ENCODE peak calls at places on chromosomes 4 and X, in ten cellular contexts. T is T-cell; N is stimulated activated naive CD8-positive, alpha-beta T cell treated with anti-CD3 and anti-CD28 coated beads, Interleukin-15, Interleukin-2, amounts not matched to agents 100 U/mL and 50 U/mL, for 24 hours; K is kidney tubule cell; U is lower lobe of right lung; H is GM12891; Z is OCI-LY7; L is CD4-positive, CD25-positive, alpha-beta regulatory T cell; C is NCI-H82; I is A172. R is an unnamed sample.
A peak's percentile ranks its signal among the peaks of the same experiment; 100 is the strongest.

GRCh38 chr4:13325744-13326143 is 158.4 kb downstream of the RAB28 start:
- DNase-seq in I (no peak), H (no peak), C (no peak), Z (no peak), L (no peak), U (no peak), K (no peak), T (no peak), N (no peak), R (no peak)

GRCh38 chrX:11890843-11891514 is 132.9 kb downstream of the MSL3 start:
- DNase-seq in L (no peak), H (no peak), U (peak; percentile 57), C (no peak), I (no peak), N (no peak), K (no peak), T (no peak), Z (no peak), R (peak; percentile 20)

GRCh38 chrX:71618303-71618721 is at the start of gene CXCR3:
- DNase-seq in K (peak; percentile 21), H (peak; percentile 39), T (peak; percentile 46), I (no peak), N (peak; percentile 79), C (no peak), U (peak; percentile 54), Z (peak; percentile 59), L (peak; percentile 73), R (peak; percentile 52)

GRCh38 chr4:1380368-1381151 is 25.7 kb downstream of the NKX1-1 start:
- DNase-seq in C (no peak), K (no peak), N (no peak), L (no peak), T (no peak), I (no peak), U (peak; percentile 39), Z (no peak), H (no peak), R (no peak)

GRCh38 chrX:107940095-107940494 is 42.1 kb downstream of the TEX13B start:
- DNase-seq in L (no peak), N (no peak), C (no peak), H (no peak), Z (no peak), I (no peak), T (no peak), U (no peak), K (no peak), R (no peak)

GRCh38 chr4:186144596-186145569 is 40.4 kb downstream of the FAM149A start:
- DNase-seq in C (peak; percentile 57), U (peak; percentile 61), L (no peak), T (no peak), I (peak; percentile 11), H (peak; percentile 34), N (peak; percentile 25), Z (no peak), K (peak; percentile 72), R (peak; percentile 55)

GRCh38 chr4:17869327-17869726 is 58.5 kb downstream of the NCAPG start:
- DNase-seq in H (no peak), I (no peak), K (no peak), L (no peak), T (no peak), C (no peak), Z (no peak), U (no peak), N (no peak), R (no peak)

GRCh38 chr4:151801547-151802516 is 41.0 kb upstream of the GATB start:
- DNase-seq in L (peak; percentile 60), Z (peak; percentile 56), U (peak; percentile 48), T (peak; percentile 63), H (peak; percentile 30), N (peak; percentile 76), C (peak; percentile 74), K (peak; percentile 50), I (peak; percentile 60), R (peak; percentile 31)

GRCh38 chrX:52923781-52924241 is 26.7 kb downstream of the FAM156B start:
- DNase-seq in T (no peak), C (no peak), L (no peak), N (no peak), K (peak; percentile 54), U (peak; percentile 53), H (no peak), Z (peak; percentile 70), I (peak; percentile 68), R (peak; percentile 24)

GRCh38 chr4:158094413-158095110 is 78.3 kb downstream of the GASK1B start:
- DNase-seq in U (no peak), C (no peak), H (no peak), L (no peak), N (no peak), K (peak; percentile 97), I (peak; percentile 98), Z (no peak), T (no peak), R (no peak)

GRCh38 chr4:41359069-41359769 is 102.5 kb downstream of the UCHL1 start:
- DNase-seq in C (peak; percentile 30), Z (no peak), T (no peak), H (no peak), L (no peak), U (peak; percentile 67), N (no peak), K (peak; percentile 25), I (no peak), R (no peak)

GRCh38 chr4:169307581-169307980 is 36.8 kb upstream of the SH3RF1 start:
- DNase-seq in H (no peak), Z (no peak), C (no peak), T (no peak), K (peak; percentile 9), N (no peak), L (no peak), I (no peak), U (no peak), R (no peak)

GRCh38 chr4:2059034-2059725 is at the start of gene NAT8L:
- DNase-seq in L (no peak), U (peak; percentile 60), Z (peak; percentile 22), C (peak; percentile 76), K (peak; percentile 27), T (no peak), I (peak; percentile 15), H (no peak), N (no peak), R (no peak)

GRCh38 chr4:20565075-20565721 is 135.1 kb upstream of the PACRGL start:
- DNase-seq in H (no peak), N (no peak), Z (no peak), C (no peak), U (no peak), K (no peak), I (no peak), L (no peak), T (no peak), R (no peak)

GRCh38 chr4:152961752-152962117 is 25.6 kb downstream of the FHDC1 start:
- DNase-seq in T (no peak), C (no peak), L (no peak), N (no peak), U (no peak), I (no peak), Z (no peak), K (no peak), H (no peak), R (no peak)

GRCh38 chrX:115367956-115368355 is 78.4 kb downstream of the LUZP4 start:
- DNase-seq in N (no peak), H (no peak), T (no peak), Z (no peak), U (no peak), C (peak; percentile 1), L (no peak), K (peak; percentile 55), I (no peak), R (no peak)

R was measured in transverse colon.